ENCODE peak calls at places on chromosomes 4 and X, in four cellular contexts. W is GM23338, N is HCT116, F is heart right ventricle. H is an unnamed sample.

GRCh38 chrX:150155396-150156048 is 207.6 kb upstream of the MAMLD1 start:
- DNase-seq in N (no peak), F (peak), W (no peak), H (peak)

GRCh38 chr4:118975487-118976192 is 87.0 kb downstream of the SYNPO2 start:
- DNase-seq in N (no peak), W (no peak), F (no peak), H (no peak)

GRCh38 chrX:65644621-65645287 is 22.7 kb upstream of the MSN start:
- DNase-seq in N (peak), W (no peak), F (peak), H (peak)

GRCh38 chr4:140856692-140857091 is 100.5 kb upstream of the TBC1D9 start:
- DNase-seq in W (peak), F (no peak), N (peak), H (no peak)

GRCh38 chr4:94508841-94509240 is 57.1 kb downstream of the PDLIM5 start:
- DNase-seq in W (no peak), F (no peak), N (no peak), H (no peak)

GRCh38 chr4:38523524-38524448 is 140.2 kb upstream of the KLF3 start:
- DNase-seq in N (no peak), W (no peak), F (no peak), H (no peak)

GRCh38 chrX:156003486-156004185 is 6.1 kb downstream of the IL9R start:
- DNase-seq in F (no peak), W (no peak), N (no peak), H (no peak)

GRCh38 chr4:113823291-113823659 is 61.7 kb upstream of the CAMK2D start:
- DNase-seq in F (no peak), W (no peak), N (no peak), H (no peak)

GRCh38 chr4:122450847-122451246 is 5.7 kb downstream of the IL2 start:
- DNase-seq in W (peak), F (no peak), N (peak), H (no peak)

GRCh38 chr4:184593461-184593860 is 55.8 kb downstream of the CASP3 start:
- DNase-seq in N (no peak), W (no peak), F (no peak), H (no peak)

GRCh38 chr4:99705891-99706290 is 48.3 kb upstream of the C4orf54 start:
- DNase-seq in F (no peak), W (no peak), N (no peak), H (no peak)

GRCh38 chrX:152177052-152177451 is 38.7 kb upstream of the MAGEA10 start:
- DNase-seq in N (no peak), W (no peak), F (no peak), H (no peak)

GRCh38 chr4:161653697-161654096 is 510.1 kb downstream of the FSTL5 start:
- DNase-seq in F (no peak), W (no peak), N (no peak), H (no peak)

GRCh38 chrX:121871122-121871521 is 823.7 kb downstream of the GLUD2 start:
- DNase-seq in W (no peak), N (no peak), F (no peak), H (no peak)

GRCh38 chr4:170030121-170030520 is 3.9 kb upstream of the MFAP3L start:
- DNase-seq in F (no peak), W (no peak), N (no peak), H (no peak)

GRCh38 chr4:170374770-170375169 is 285.0 kb upstream of the AADAT start:
- DNase-seq in N (peak), W (peak), F (no peak), H (no peak)

GRCh38 chrX:119685225-119686066 is 7.5 kb downstream of the SEPTIN6 start:
- DNase-seq in W (no peak), F (peak), N (no peak), H (no peak)

GRCh38 chr4:99209671-99210070 is 9.4 kb downstream of the ADH6 start:
- DNase-seq in N (no peak), W (no peak), F (no peak), H (no peak)

GRCh38 chr4:183631577-183632198 is 27.3 kb downstream of the RWDD4 start:
- DNase-seq in F (no peak), W (no peak), N (no peak), H (no peak)

GRCh38 chr4:54440394-54441223 is 211.5 kb downstream of the PDGFRA start:
- DNase-seq in W (peak), N (peak), F (no peak), H (no peak)

GRCh38 chr4:122739174-122739573 is 6.7 kb downstream of the BBS12 start:
- DNase-seq in F (no peak), W (no peak), N (no peak), H (no peak)

GRCh38 chrX:9461087-9461486 is 3.8 kb upstream of the TBL1X start:
- DNase-seq in W (no peak), N (no peak), F (no peak), H (no peak)

GRCh38 chr4:177051473-177052060 is 258.1 kb upstream of the NEIL3 start:
- DNase-seq in W (peak), N (peak), F (no peak), H (no peak)
- TF ChIP-seq CTCF in W (peak), N (peak), F (no peak), H (no peak)

GRCh38 chrX:147550217-147550616 is 361.5 kb upstream of the FMR1 start:
- DNase-seq in W (peak), F (no peak), N (no peak), H (no peak)
- TF ChIP-seq CTCF in W (peak), F (peak), N (no peak), H (peak)

GRCh38 chrX:96181571-96181970 is 503.1 kb upstream of the DIAPH2 start:
- DNase-seq in W (peak), F (no peak), N (no peak), H (no peak)

GRCh38 chrX:96183843-96184242 is 500.8 kb upstream of the DIAPH2 start:
- DNase-seq in F (no peak), W (peak), N (no peak), H (no peak)

DNA sequence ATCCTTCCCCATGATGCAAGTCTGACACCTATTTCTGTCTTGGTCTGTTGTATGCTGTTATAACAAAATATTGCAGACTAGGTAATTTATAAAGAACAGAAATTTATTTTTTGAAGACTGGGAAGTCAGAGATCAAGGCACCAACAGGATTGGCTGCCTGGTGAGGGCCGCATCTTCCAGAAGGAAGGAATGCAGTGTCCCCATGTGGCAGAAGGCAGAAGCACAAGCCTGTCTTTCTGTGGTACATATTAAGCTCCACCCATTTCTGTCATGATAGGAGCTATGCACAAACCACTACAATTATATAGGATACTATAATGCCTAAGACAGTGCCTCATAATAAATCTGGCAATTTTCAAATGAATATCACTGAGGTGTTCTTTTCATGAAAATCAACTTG is 502.3 kb upstream of the DIAPH2 start:
- DNase-seq in W (peak), N (no peak), F (no peak), H (no peak)
- TF ChIP-seq CTCF in W (peak), N (no peak), F (peak), H (peak)

DNA sequence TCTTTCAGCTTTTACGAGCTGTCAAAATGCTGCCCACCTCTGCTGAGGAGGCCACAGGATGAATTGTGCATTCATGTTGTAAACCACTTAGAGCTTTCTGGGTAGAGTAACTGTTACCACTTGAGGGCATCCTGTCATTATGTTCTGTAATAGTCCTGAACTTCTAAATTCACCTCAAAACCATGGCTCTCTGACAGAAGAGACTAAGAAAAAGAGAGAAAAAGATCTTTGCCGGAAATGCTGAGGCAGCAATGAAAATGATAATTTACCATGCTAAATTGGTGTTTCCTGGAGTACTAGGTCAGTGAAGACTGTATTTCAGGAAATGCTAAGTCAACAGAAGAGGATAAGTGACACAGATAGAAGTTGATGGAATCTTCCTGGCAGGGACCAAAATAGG is 942.3 kb upstream of the SLIT2 start:
- DNase-seq in F (no peak), W (peak), N (no peak), H (no peak)
- TF ChIP-seq CTCF in F (peak), W (no peak), N (peak), H (peak)

GRCh38 chrX:39438603-39439602 is 637.6 kb downstream of the MID1IP1 start:
- DNase-seq in N (no peak), F (no peak), W (peak), H (no peak)
- TF ChIP-seq CTCF in N (no peak), F (peak), W (peak), H (peak)

GRCh38 chrX:51857159-51857733 is 36.2 kb upstream of the MAGED1 start:
- DNase-seq in F (no peak), W (no peak), N (no peak), H (no peak)

GRCh38 chrX:51862920-51863319 is 30.5 kb upstream of the MAGED1 start:
- DNase-seq in N (no peak), F (no peak), W (no peak), H (no peak)

GRCh38 chrX:51855698-51856097 is 37.7 kb upstream of the MAGED1 start:
- DNase-seq in F (no peak), N (no peak), W (no peak), H (no peak)

GRCh38 chrX:51866156-51866555 is 27.3 kb upstream of the MAGED1 start:
- DNase-seq in W (no peak), F (no peak), N (no peak), H (no peak)

GRCh38 chrX:51860679-51861078 is 32.7 kb upstream of the MAGED1 start:
- DNase-seq in W (peak), N (peak), F (no peak), H (no peak)
- TF ChIP-seq CTCF in W (peak), N (peak), F (peak), H (peak)

DNA sequence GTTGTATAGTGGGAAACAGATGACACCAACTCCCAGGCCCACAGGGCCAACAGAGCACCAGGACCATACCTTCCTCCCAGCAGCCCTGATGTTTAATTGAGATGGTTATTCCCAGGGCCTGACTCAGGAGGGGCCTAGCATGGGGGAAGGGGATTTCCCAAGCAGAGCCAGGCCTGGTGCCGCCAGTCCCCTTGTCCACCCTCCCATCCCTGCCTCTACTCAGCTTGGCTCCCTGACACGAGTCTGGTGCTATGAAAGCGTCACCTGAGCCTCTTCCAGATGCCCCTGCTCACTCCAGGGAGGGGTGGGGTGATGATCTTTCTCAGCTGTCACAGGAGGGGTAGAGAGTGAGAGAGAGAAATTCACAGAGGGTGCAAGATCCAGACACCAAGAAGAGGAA is 72.7 kb downstream of the EFNB1 start:
- DNase-seq in F (no peak), N (no peak), W (no peak), H (no peak)
- TF ChIP-seq CTCF in F (no peak), N (no peak), W (no peak), H (no peak)

DNA sequence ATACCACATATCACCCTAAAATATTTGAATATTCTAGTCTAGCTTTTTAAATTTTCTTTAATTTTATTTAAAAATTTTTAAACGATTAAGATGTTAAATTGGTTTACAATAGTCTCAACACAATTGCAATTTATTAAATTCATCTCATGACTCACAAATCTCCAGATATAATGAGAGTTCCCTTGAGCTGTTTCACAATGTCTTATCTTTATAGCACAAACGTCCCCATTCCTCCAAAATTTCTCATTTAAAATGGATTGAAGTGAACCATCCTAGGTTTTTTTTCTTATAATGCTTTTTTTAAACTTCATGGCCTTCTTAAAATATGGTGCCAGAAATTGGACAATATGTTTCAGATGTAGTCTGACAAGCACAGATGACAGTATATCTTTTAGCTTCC is 204.4 kb downstream of the GABRB1 start:
- DNase-seq in W (no peak), F (no peak), N (no peak), H (no peak)
- TF ChIP-seq CTCF in W (no peak), F (no peak), N (no peak), H (no peak)

DNA sequence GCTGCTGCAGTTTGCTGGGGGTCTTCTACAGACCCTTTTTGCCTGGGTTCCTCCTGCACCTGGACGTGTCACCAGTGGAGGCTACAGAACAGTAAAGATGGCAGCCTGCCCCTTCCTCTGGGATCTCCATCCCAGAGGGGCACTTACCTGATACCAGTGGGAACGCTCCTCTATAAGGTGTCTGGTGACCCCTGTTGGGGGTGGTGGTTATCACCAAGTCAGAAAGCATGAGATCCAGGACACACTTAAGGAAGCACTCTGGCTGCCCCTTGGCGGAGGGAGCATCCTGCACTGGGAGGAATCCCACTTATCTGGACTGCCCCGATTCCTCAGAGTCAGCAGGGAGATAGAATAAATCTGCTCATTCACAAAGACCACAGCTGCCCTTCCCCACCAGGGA is 218.9 kb upstream of the GALNTL6 start:
- DNase-seq in F (no peak), N (no peak), W (peak), H (no peak)
- TF ChIP-seq CTCF in F (no peak), N (peak), W (peak), H (no peak)

H was measured in left ventricle myocardium inferior.